ENCODE peak calls at places on chromosomes 12 and 14, in nine cellular contexts. Y is SK-N-SH, X is HepG2, W is A549, T is HCT116, U is WTC11, R is GM12878, O is H1, D is endothelial cell of umbilical vein. J is an unnamed sample.

GRCh38 chr14:101068293-101068957 is 164.9 kb upstream of the RTL1 start:
- DNase-seq in Y (no peak), X (no peak), W (no peak), T (no peak), U (peak), R (no peak), O (no peak), D (no peak), J (peak)

GRCh38 chr14:104601786-104602185 is 2.8 kb downstream of the TMEM179 start:
- DNase-seq in Y (peak), X (no peak), W (no peak), T (no peak), U (no peak), R (no peak), O (no peak), D (no peak), J (no peak)

GRCh38 chr14:32564591-32564990 is 235.5 kb downstream of the AKAP6 start:
- DNase-seq in Y (no peak), X (no peak), W (no peak), T (no peak), U (no peak), R (no peak), O (no peak), D (peak), J (peak)

GRCh38 chr12:28089363-28089762 is 100.9 kb upstream of the CCDC91 start:
- DNase-seq in Y (no peak), X (no peak), W (no peak), T (no peak), U (no peak), R (no peak), O (no peak), D (peak), J (peak)

GRCh38 chr12:105420046-105420445 is 89.6 kb downstream of the C12orf75 start:
- DNase-seq in Y (no peak), X (no peak), W (no peak), T (no peak), U (no peak), R (no peak), O (no peak), D (no peak), J (no peak)

GRCh38 chr12:49347307-49348237 is 884 bp downstream of the DNAJC22 start:
- DNase-seq in Y (peak), X (peak), W (peak), T (peak), U (peak), R (no peak), O (no peak), D (peak), J (peak)

GRCh38 chr12:47152095-47152494 is 72.3 kb upstream of the AMIGO2 start:
- DNase-seq in Y (no peak), X (no peak), W (no peak), T (no peak), U (no peak), R (no peak), O (no peak), D (no peak), J (no peak)

GRCh38 chr12:12466157-12466556 is 96.5 kb downstream of the DUSP16 start:
- DNase-seq in Y (no peak), X (no peak), W (no peak), T (no peak), U (no peak), R (no peak), O (no peak), D (no peak), J (peak)

GRCh38 chr12:117125275-117125613 is 26.0 kb upstream of the TESC start:
- DNase-seq in Y (peak), X (no peak), W (no peak), T (no peak), U (no peak), R (no peak), O (no peak), D (no peak), J (no peak)

GRCh38 chr14:51304956-51305355 is 64.9 kb downstream of the TMX1 start:
- DNase-seq in Y (no peak), X (no peak), W (peak), T (no peak), U (no peak), R (no peak), O (no peak), D (no peak), J (no peak)

GRCh38 chr14:20499108-20499507 is 6.2 kb upstream of the RNASE10 start:
- DNase-seq in Y (no peak), X (no peak), W (no peak), T (no peak), U (no peak), R (no peak), O (peak), D (peak), J (peak)

GRCh38 chr12:87812030-87812429 is 217.2 kb downstream of the C12orf50 start:
- DNase-seq in Y (no peak), X (no peak), W (no peak), T (no peak), U (no peak), R (no peak), O (no peak), D (no peak), J (no peak)

GRCh38 chr14:105414456-105415371 is 4.9 kb upstream of the MTA1 start:
- DNase-seq in Y (peak), X (peak), W (peak), T (no peak), U (peak), R (no peak), O (no peak), D (peak), J (peak)

GRCh38 chr14:32537166-32537565 is 208.1 kb downstream of the AKAP6 start:
- DNase-seq in Y (no peak), X (no peak), W (no peak), T (no peak), U (no peak), R (no peak), O (no peak), D (no peak), J (no peak)

GRCh38 chr14:99389171-99389826 is 91.4 kb downstream of the SETD3 start:
- DNase-seq in Y (peak), X (peak), W (peak), T (peak), U (peak), R (no peak), O (peak), D (peak), J (peak)

GRCh38 chr12:122102331-122102730 is 23.8 kb downstream of the MLXIP start:
- DNase-seq in Y (no peak), X (no peak), W (no peak), T (no peak), U (no peak), R (no peak), O (no peak), D (no peak), J (no peak)

GRCh38 chr14:61101803-61102548 is 120.9 kb downstream of the SLC38A6 start:
- DNase-seq in Y (no peak), X (no peak), W (no peak), T (no peak), U (peak), R (no peak), O (no peak), D (peak), J (peak)

GRCh38 chr12:111304642-111305071 is 64.2 kb downstream of the PHETA1 start:
- DNase-seq in Y (no peak), X (no peak), W (no peak), T (peak), U (peak), R (no peak), O (peak), D (peak), J (peak)

GRCh38 chr12:3419538-3419937 is 71.5 kb upstream of the PRMT8 start:
- DNase-seq in Y (no peak), X (no peak), W (no peak), T (no peak), U (no peak), R (no peak), O (no peak), D (no peak), J (no peak)

GRCh38 chr14:22268875-22269274 is 320.1 kb downstream of the DAD1 start:
- DNase-seq in Y (no peak), X (no peak), W (no peak), T (no peak), U (no peak), R (no peak), O (no peak), D (no peak), J (no peak)

GRCh38 chr14:65599375-65599774 is 186.8 kb downstream of the FUT8 start:
- DNase-seq in Y (no peak), X (no peak), W (no peak), T (no peak), U (no peak), R (no peak), O (no peak), D (peak), J (no peak)

GRCh38 chr12:6177593-6178358 is 22.4 kb upstream of the CD9 start:
- DNase-seq in Y (no peak), X (no peak), W (no peak), T (no peak), U (no peak), R (no peak), O (no peak), D (no peak), J (no peak)

GRCh38 chr12:10171954-10172353 is at the start of gene OLR1:
- DNase-seq in Y (no peak), X (no peak), W (no peak), T (no peak), U (no peak), R (no peak), O (no peak), D (no peak), J (no peak)

GRCh38 chr14:104897286-104898194 is 27.1 kb upstream of the PLD4 start:
- DNase-seq in Y (peak), X (no peak), W (no peak), T (no peak), U (no peak), R (no peak), O (no peak), D (no peak), J (no peak)

GRCh38 chr12:123808167-123808566 is 46.1 kb downstream of the DNAH10 start:
- DNase-seq in Y (peak), X (peak), W (peak), T (peak), U (peak), R (no peak), O (no peak), D (no peak), J (no peak)

GRCh38 chr12:102527256-102527720 is 46.9 kb upstream of the IGF1 start:
- DNase-seq in Y (no peak), X (no peak), W (no peak), T (no peak), U (no peak), R (no peak), O (no peak), D (no peak), J (no peak)

GRCh38 chr12:121718653-121719239 is 6.2 kb downstream of the TMEM120B start:
- DNase-seq in Y (no peak), X (no peak), W (no peak), T (no peak), U (no peak), R (no peak), O (no peak), D (no peak), J (peak)

GRCh38 chr14:22792158-22792557 is 23.1 kb downstream of the SLC7A7 start:
- DNase-seq in Y (no peak), X (no peak), W (no peak), T (no peak), U (no peak), R (no peak), O (no peak), D (no peak), J (no peak)

DNA sequence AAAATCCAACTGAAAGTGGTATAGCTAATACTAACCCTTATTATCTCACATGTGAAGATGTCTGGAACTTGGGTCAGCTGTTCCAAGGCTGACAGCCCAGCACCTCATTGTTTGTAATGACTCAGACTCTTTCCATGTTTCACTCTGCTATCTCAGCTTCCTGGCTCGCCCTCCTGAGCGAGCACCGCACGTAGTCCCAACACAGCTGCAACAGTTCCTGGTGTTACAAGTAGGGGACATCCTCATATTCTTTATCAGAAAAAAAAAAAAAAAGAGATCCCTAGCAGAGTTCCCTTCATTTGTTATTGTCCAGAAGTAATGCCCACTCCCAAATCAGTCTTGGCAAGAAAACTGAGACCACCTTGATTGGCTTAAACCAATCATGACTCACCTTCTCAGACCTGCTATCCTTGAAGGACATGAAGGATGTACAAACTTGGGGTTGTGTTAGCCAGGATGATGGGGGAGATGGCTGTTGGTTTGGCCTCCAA is 92.5 kb downstream of the ADCK1 start:
- DNase-seq in Y (no peak), X (no peak), W (no peak), T (no peak), U (no peak), R (no peak), O (no peak), D (no peak), J (no peak)
- TF ChIP-seq MAX in Y (no peak), X (no peak), W (no peak), T (no peak), U (no peak), R (no peak), O (no peak), D (no peak), J (no peak)

DNA sequence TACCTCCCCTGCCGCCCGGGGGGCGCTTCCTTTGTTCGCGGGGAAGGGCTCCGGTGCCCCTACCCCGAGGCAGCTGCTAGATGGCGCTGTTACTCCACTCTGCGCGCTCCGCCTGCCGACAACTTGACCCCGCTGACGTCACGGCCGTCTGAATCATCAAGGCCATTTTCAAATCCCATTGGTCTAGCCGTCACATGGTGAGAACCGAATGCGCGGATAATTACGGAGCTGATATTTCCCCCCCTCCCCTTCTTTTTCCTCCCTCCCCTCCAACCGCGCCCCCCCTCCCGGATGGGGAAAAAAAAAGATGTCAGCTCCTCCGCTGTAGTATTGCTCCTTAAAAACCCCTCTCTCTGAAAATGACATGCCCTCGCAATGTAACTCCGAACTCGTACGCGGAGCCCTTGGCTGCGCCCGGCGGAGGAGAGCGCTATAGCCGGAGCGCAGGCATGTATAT is at the start of gene HOXC10:
- DNase-seq in Y (peak), X (peak), W (peak), T (peak), U (peak), R (peak), O (no peak), D (peak), J (peak)
- TF ChIP-seq CTCF in Y (peak), X (peak), W (peak), T (peak), U (peak), R (peak), O (peak), D (peak), J (peak)

GRCh38 chr12:5135126-5135525 is 91.4 kb downstream of the KCNA5 start:
- DNase-seq in Y (no peak), X (no peak), W (no peak), T (no peak), U (no peak), R (no peak), O (no peak), D (no peak), J (no peak)

GRCh38 chr12:5139751-5140150 is 96.1 kb downstream of the KCNA5 start:
- DNase-seq in Y (no peak), X (no peak), W (no peak), T (no peak), U (no peak), R (no peak), O (no peak), D (no peak), J (no peak)

GRCh38 chr12:5140190-5140589 is 96.5 kb downstream of the KCNA5 start:
- DNase-seq in Y (no peak), X (no peak), W (no peak), T (no peak), U (no peak), R (no peak), O (no peak), D (no peak), J (no peak)

GRCh38 chr12:5138845-5139244 is 95.2 kb downstream of the KCNA5 start:
- DNase-seq in Y (no peak), X (no peak), W (no peak), T (no peak), U (no peak), R (no peak), O (no peak), D (no peak), J (no peak)

DNA sequence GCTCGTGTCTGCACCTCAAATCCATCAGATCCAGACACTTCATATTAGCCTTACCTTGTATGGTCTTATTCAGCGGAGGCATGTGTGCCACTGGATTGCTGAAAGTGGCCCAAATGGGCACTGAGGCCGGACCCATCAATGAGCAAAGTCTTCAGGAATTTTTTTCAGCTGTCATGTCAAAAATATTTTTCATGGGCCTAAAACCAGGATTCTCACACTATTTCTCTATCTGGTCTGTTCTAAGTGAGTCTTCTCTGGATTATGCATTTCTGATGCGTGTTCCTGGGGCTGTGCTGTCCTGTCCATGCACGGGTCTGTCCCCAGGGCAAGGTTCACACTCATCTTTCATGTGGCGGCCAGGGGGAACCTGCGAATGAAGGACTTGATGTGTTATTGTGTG is 94.6 kb downstream of the KCNA5 start:
- DNase-seq in Y (no peak), X (no peak), W (no peak), T (no peak), U (no peak), R (no peak), O (no peak), D (no peak), J (no peak)
- TF ChIP-seq MAX in Y (no peak), X (no peak), W (no peak), T (no peak), U (no peak), R (no peak), O (no peak), D (no peak), J (no peak)

GRCh38 chr14:76473381-76474263 is 97.7 kb downstream of the ESRRB start:
- DNase-seq in Y (no peak), X (no peak), W (no peak), T (no peak), U (peak), R (no peak), O (no peak), D (no peak), J (no peak)
- TF ChIP-seq CTCF in Y (no peak), X (no peak), W (no peak), T (no peak), U (no peak), R (no peak), O (peak), D (peak), J (no peak)

GRCh38 chr12:62738105-62738504 is 196.8 kb downstream of the PPM1H start:
- DNase-seq in Y (no peak), X (no peak), W (no peak), T (no peak), U (no peak), R (no peak), O (no peak), D (no peak), J (no peak)
- TF ChIP-seq MAX in Y (no peak), X (no peak), W (no peak), T (no peak), U (no peak), R (no peak), O (no peak), D (no peak), J (no peak)

GRCh38 chr12:56221233-56221756 is 427 bp downstream of the RNF41 start:
- DNase-seq in Y (peak), X (no peak), W (peak), T (no peak), U (peak), R (no peak), O (no peak), D (peak), J (no peak)

GRCh38 chr12:56220611-56221232 is 1.0 kb downstream of the RNF41 start:
- DNase-seq in Y (no peak), X (no peak), W (no peak), T (no peak), U (no peak), R (peak), O (no peak), D (peak), J (peak)

GRCh38 chr12:56222531-56222895 is 791 bp upstream of the RNF41 start:
- DNase-seq in Y (no peak), X (no peak), W (no peak), T (no peak), U (no peak), R (no peak), O (no peak), D (no peak), J (no peak)

GRCh38 chr12:56221757-56222530 is at the start of gene RNF41:
- DNase-seq in Y (peak), X (peak), W (peak), T (peak), U (peak), R (peak), O (peak), D (peak), J (peak)

GRCh38 chr12:56219840-56220239 is 1.9 kb downstream of the RNF41 start:
- DNase-seq in Y (no peak), X (no peak), W (no peak), T (no peak), U (no peak), R (no peak), O (no peak), D (no peak), J (no peak)
- TF ChIP-seq CTCF in Y (no peak), X (no peak), W (no peak), T (no peak), U (no peak), R (no peak), O (no peak), D (no peak), J (no peak)